ENCODE peak calls at places on chromosomes 16 and 17, in nine cellular contexts. O is HFFc6, E is HFF-Myc, K is cardiac muscle cell, U is RWPE1, W is GM20000, R is GM10248, X is left lung, M is ovary. H is an unnamed sample.

GRCh38 chr16:6961704-6962103 is 370.9 kb upstream of the RBFOX1 start:
- DNase-seq in M (no peak), X (no peak), K (no peak), U (no peak), R (no peak), O (no peak), W (no peak), E (no peak), H (no peak)

GRCh38 chr17:8391711-8392110 is 5.9 kb downstream of the RNF222 start:
- DNase-seq in R (no peak), O (no peak), U (peak), M (no peak), X (no peak), W (no peak), K (no peak), E (no peak), H (peak)

GRCh38 chr17:43779145-43780125 is 658 bp upstream of the DUSP3 start:
- DNase-seq in X (no peak), R (no peak), O (no peak), U (no peak), K (peak), W (no peak), M (no peak), E (no peak), H (peak)

GRCh38 chr17:67246398-67246647 is 1.3 kb upstream of the HELZ start:
- DNase-seq in R (no peak), U (no peak), O (no peak), X (no peak), W (no peak), E (no peak), M (no peak), K (no peak), H (no peak)

GRCh38 chr16:55496509-55497145 is 12.2 kb upstream of the LPCAT2 start:
- DNase-seq in K (no peak), O (no peak), X (no peak), U (no peak), E (no peak), W (no peak), M (no peak), R (no peak), H (no peak)

GRCh38 chr17:37651846-37652245 is 8.6 kb upstream of the DDX52 start:
- DNase-seq in K (no peak), U (no peak), R (no peak), M (no peak), O (no peak), E (no peak), W (no peak), X (no peak), H (no peak)

GRCh38 chr16:19884611-19885455 is at the start of gene GPRC5B:
- DNase-seq in K (peak), W (peak), E (no peak), O (no peak), M (peak), X (peak), U (peak), R (peak), H (peak)

GRCh38 chr17:8698142-8699050 is 46.2 kb downstream of the CCDC42 start:
- DNase-seq in O (peak), R (no peak), X (no peak), E (peak), K (no peak), M (peak), W (no peak), U (no peak), H (peak)

GRCh38 chr17:17836818-17837379 is at the start of gene SREBF1:
- DNase-seq in R (peak), X (peak), O (no peak), K (no peak), E (no peak), W (peak), M (peak), U (peak), H (peak)

GRCh38 chr17:75649687-75650086 is 16.5 kb downstream of the SMIM5 start:
- DNase-seq in K (no peak), E (no peak), M (no peak), O (no peak), R (no peak), X (no peak), U (no peak), W (no peak), H (peak)
- TF ChIP-seq CTCF in K (no peak), E (no peak), M (no peak), O (no peak), R (no peak), X (no peak), U (no peak), W (no peak), H (no peak)

GRCh38 chr16:75095204-75095621 is 21.4 kb downstream of the LDHD start:
- DNase-seq in E (no peak), X (no peak), M (no peak), K (no peak), O (no peak), R (no peak), W (no peak), U (no peak), H (no peak)

GRCh38 chr16:75097941-75098897 is 18.4 kb downstream of the LDHD start:
- DNase-seq in X (peak), W (peak), O (no peak), K (no peak), M (no peak), U (no peak), E (no peak), R (peak), H (no peak)

GRCh38 chr16:75095637-75096036 is 20.9 kb downstream of the LDHD start:
- DNase-seq in E (no peak), O (no peak), W (no peak), K (no peak), X (peak), M (no peak), R (no peak), U (no peak), H (no peak)

GRCh38 chr16:75097191-75097761 is 19.3 kb downstream of the LDHD start:
- DNase-seq in W (no peak), O (no peak), U (no peak), X (no peak), R (no peak), M (no peak), K (no peak), E (no peak), H (no peak)

DNA sequence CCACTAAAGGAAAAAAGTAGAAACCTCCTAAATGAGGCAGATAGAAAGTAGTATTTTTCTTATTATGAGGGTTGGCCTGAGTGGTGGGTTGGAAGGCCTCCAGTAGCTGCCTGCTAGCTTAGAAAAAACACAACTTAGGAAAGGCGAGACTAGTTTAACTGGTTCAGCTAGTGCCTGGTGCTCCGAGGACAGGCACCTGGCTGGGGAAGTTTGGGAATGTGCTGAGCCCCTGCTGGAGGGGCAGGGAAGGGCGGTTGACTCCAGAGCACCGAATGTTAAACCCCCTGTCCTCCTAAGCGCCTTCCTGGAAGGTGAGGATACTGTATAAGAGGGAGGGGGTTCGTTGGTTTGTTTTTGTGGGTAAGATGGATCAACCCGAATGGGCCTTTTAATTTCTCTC is 19.9 kb downstream of the LDHD start:
- DNase-seq in K (no peak), R (no peak), E (no peak), U (peak), X (peak), O (no peak), M (no peak), W (no peak), H (no peak)
- TF ChIP-seq CTCF in K (peak), R (no peak), E (peak), U (no peak), X (peak), O (peak), M (no peak), W (no peak), H (no peak)

GRCh38 chr16:31295206-31295605 is 35.4 kb downstream of the ITGAM start:
- DNase-seq in R (no peak), M (no peak), O (no peak), W (no peak), U (no peak), K (no peak), X (no peak), E (no peak), H (no peak)

GRCh38 chr16:31298340-31298739 is 38.6 kb downstream of the ITGAM start:
- DNase-seq in X (no peak), K (no peak), M (no peak), U (no peak), O (no peak), E (no peak), W (no peak), R (no peak), H (no peak)

GRCh38 chr16:31297496-31297895 is 37.7 kb downstream of the ITGAM start:
- DNase-seq in X (no peak), O (no peak), M (no peak), K (no peak), R (no peak), W (no peak), U (no peak), E (no peak), H (no peak)

GRCh38 chr16:31301708-31302400 is 42.1 kb downstream of the ITGAM start:
- DNase-seq in R (no peak), E (no peak), O (peak), M (no peak), U (peak), W (peak), K (no peak), X (no peak), H (no peak)

DNA sequence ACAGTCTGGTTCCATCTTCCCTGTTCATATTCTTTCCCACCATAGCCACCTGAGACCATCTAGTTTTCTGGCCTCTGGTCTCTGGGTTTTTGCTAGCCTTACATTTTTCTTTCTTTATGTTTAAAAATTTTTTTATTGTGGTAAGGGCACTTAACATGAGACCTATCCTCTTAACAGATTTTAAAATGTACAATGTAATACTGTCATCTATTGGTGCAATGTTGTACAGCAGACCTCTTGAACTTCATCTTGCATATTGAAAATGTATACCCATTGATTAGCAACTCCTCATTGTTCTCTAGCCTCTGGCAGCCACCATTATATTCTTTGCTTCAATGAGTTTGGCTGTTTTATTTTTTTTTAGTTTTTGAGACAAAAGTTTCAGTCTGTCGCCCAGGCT is 39.2 kb downstream of the ITGAM start:
- DNase-seq in X (no peak), K (no peak), E (no peak), M (no peak), O (no peak), W (no peak), R (no peak), U (no peak), H (no peak)
- TF ChIP-seq CTCF in X (no peak), K (no peak), E (peak), M (no peak), O (no peak), W (peak), R (peak), U (peak), H (no peak)

DNA sequence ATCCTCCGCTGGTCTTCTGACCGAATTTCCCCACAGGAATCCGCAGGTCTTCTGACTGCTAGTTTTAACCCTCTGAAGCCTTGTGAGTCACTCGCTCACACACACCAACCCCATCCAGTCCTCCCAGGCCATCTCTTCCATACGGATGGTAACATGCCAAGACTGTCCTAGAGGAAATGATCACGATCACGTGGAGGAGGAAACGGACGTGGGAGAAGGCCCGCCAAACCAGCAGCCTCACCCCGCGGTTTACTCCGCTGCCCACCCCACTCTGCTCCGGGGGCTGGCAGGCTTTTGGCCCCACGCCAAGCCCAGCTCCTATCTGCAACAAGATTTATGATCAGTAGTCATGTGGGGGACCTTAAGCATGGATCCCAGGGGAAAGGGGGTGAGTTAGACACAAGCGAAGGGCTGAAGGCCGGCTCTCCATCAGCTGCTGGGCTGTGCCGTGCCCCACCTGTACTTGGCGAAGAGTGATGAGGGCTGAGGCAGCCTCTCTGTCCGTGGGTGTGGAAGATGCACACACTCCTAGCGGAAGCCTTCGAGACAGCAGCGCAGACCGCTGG is 1.5 kb upstream of the FAAP100 start:
- DNase-seq in X (peak), W (no peak), E (peak), O (peak), K (no peak), R (no peak), U (peak), M (peak), H (no peak)
- TF ChIP-seq CTCF in X (no peak), W (no peak), E (no peak), O (no peak), K (no peak), R (no peak), U (no peak), M (no peak), H (no peak)

DNA sequence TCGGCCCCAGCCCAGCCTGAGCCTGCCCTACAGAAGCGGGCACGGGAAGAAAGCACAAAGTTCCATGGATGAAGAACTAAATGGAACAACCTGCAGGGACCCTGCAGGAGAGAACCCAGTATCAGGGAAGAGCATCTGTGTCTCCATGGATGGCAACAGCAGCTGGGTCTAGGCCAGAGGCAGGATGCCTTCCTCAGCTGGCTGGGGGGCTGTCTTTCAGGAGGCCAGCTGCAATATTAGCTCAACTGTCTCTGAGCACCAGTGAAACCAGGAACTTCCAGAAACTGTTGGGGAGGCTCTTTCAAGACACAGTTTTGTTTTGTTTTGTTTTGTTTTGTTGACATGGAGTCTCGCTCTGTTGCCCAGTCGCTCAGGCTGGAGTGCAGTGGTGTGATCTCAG is 7.5 kb downstream of the GPR142 start:
- DNase-seq in O (no peak), E (no peak), X (no peak), U (no peak), K (no peak), R (no peak), W (no peak), M (no peak), H (no peak)
- TF ChIP-seq CTCF in O (no peak), E (no peak), X (no peak), U (no peak), K (no peak), R (no peak), W (no peak), M (no peak), H (no peak)

DNA sequence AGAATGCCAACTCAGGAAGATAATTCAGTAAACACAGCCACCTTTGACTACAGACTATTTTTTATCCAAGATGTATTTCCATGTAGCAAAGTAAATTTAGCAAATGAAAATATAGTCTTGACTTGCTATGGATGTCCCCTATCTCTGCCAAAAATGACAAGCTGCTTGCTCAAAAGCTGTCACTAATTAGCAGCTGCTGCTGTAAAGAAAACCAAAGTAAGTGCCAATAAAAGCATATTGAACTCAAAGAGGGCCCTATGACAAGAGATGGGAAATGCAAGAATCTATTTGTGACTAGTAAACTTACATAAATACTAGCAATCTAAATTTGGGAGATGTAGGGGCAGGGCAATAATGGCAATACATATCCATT is 23.0 kb downstream of the STAT5B start:
- DNase-seq in X (no peak), U (no peak), M (no peak), E (no peak), W (no peak), K (no peak), R (no peak), O (no peak), H (no peak)
- TF ChIP-seq CTCF in X (no peak), U (no peak), M (no peak), E (no peak), W (no peak), K (no peak), R (no peak), O (no peak), H (no peak)

H was measured in sigmoid colon.